ENCODE peak calls at places on chromosomes 1 and 21, in four cellular contexts. B is left lung, Z is adrenal gland, M is spleen. D is an unnamed sample. For H3K36me3, the result is how much of the 10 kb centered on the place peaks cover.

GRCh38 chr21:41196990-41197389 is 29.0 kb downstream of the BACE2 start:
- DNase-seq in Z (no peak), B (no peak), M (no peak), D (no peak)

GRCh38 chr1:111471012-111471411 is 2.8 kb upstream of the C1orf162 start:
- DNase-seq in M (peak), Z (no peak), B (peak), D (no peak)

GRCh38 chr1:168187180-168187579 is 8.4 kb downstream of the TIPRL start:
- DNase-seq in Z (no peak), B (no peak), M (no peak), D (no peak)

GRCh38 chr1:112992780-112993179 is 36.8 kb upstream of the SLC16A1 start:
- DNase-seq in Z (no peak), B (no peak), M (no peak), D (no peak)

GRCh38 chr1:154567386-154568164 is at the start of gene CHRNB2:
- DNase-seq in Z (peak), M (peak), B (peak), D (no peak)

GRCh38 chr1:1510912-1511532 is 940 bp upstream of the ATAD3A start:
- DNase-seq in B (no peak), M (no peak), Z (no peak), D (no peak)

GRCh38 chr21:41121785-41122415 is 46.1 kb upstream of the BACE2 start:
- DNase-seq in M (no peak), Z (peak), B (peak), D (peak)

GRCh38 chr1:31203215-31203614 is 36.5 kb downstream of the NKAIN1 start:
- DNase-seq in M (no peak), Z (peak), B (no peak), D (no peak)

GRCh38 chr1:54708385-54708784 is 7.3 kb upstream of the TTC4 start:
- DNase-seq in B (no peak), Z (no peak), M (no peak), D (no peak)

GRCh38 chr1:212971312-212971711 is 21.0 kb downstream of the VASH2 start:
- DNase-seq in Z (no peak), B (no peak), M (no peak), D (no peak)

GRCh38 chr1:51733793-51734522 is 117.1 kb downstream of the OSBPL9 start:
- DNase-seq in Z (no peak), B (no peak), M (no peak), D (no peak)

DNA sequence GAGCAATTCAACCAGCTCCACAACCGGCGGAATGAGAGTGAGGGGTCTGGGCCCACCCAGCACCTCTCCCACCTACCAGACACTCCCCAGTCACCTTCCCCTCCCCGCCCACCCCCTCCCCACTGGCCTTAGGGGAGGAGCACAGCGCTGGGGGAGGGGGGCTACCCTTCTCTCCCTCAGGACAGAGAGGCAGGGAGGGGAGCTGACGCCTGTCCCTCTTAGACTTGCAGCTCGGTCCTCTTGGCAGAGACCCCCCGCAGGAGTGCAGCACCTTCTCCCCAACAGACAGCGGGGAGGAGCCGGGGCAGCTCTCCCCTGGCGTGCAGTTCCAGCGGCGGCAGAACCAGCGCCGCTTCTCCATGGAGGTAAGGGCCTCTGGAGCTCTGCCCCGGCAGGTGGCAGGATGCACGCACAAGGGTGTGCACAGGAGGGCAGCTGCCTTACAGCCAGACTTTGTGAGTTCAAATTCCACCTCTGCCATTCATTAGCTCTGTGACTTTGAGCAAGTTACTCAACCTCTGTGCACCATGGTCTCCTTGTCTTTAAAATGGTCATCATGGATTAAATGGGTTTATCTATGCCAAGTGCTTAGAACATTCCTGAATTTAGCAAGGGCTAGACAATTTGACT is 18.9 kb downstream of the CDK18 start:
- DNase-seq in M (no peak), B (no peak), Z (no peak), D (no peak)
- H3K4me3 ChIP-seq in M (no peak), B (no peak), Z (no peak), D (no peak)

GRCh38 chr21:18249542-18250152 is 5.0 kb downstream of the CHODL start:
- DNase-seq in Z (no peak), M (no peak), B (no peak), D (no peak)
- TF ChIP-seq CTCF in Z (no peak), M (no peak), B (no peak), D (no peak)

GRCh38 chr21:32346951-32347350 is 45.9 kb downstream of the URB1 start:
- DNase-seq in B (no peak), M (no peak), Z (no peak), D (no peak)
- H3K36me3 ChIP-seq in B (half or more), M (half or more), Z (half or more), D (half or more)

GRCh38 chr1:77757616-77758015 is 2.0 kb downstream of the USP33 start:
- DNase-seq in B (no peak), Z (no peak), M (no peak), D (no peak)
- H3K4me3 ChIP-seq in B (no peak), Z (no peak), M (no peak), D (peak)

DNA sequence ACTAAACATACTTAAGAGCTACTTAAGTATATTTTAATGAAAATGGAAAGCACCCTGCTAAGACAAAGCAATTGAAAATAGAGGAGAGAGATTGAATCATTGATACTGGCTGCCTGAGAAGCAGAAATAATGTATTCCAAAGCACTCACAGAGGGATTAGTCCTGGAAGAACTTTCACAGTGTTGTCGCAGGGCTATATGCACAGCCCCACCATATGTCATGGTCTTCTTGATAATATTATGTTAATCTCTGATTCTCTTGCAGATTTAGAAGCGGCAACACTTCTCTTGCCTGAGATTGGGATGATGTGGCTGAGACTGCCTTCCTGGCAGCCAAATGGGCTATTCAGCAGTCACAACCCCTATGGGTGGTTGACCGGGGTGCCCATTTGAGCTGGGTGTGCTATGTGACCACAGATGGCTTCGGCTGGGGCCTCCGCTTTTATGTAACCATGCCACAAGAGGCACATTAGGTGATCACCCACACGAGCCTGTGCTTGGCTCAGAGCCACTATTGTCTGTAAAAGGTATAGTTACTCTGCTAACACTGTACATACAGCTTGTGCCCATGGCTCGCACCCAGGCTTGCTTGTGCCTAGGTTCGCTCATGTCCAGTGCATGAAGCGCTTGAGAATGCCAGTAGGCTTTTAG is 152.2 kb upstream of the SGIP1 start:
- DNase-seq in M (no peak), Z (no peak), B (no peak), D (no peak)
- TF ChIP-seq CTCF in M (no peak), Z (no peak), B (no peak), D (no peak)

DNA sequence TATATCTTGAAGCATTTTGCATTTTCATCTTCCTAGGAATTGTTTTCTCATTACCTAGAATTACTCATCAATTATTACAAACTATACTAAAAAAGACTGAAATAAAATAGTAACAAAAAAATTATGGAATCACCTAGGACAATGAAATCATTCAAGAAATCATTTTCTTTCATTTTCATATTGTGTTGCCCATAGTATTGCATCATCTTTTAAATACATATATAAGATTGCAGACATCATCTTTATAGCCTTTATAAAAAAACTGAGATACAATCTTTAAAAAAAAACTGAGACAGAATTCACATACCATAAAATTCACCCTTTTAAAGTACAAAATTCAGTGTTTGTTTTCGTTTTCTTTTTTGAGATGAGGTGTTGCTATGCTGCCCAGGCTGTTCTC is 29.6 kb downstream of the GDAP2 start:
- DNase-seq in B (no peak), M (no peak), Z (no peak), D (no peak)
- H3K36me3 ChIP-seq in B (half or more), M (half or more), Z (half or more), D (under half)

GRCh38 chr1:35539073-35539823 is 18.0 kb downstream of the KIAA0319L start:
- DNase-seq in Z (no peak), B (no peak), M (no peak), D (no peak)
- H3K4me3 ChIP-seq in Z (no peak), B (no peak), M (no peak), D (no peak)

GRCh38 chr1:64663654-64664053 is 81.2 kb upstream of the RAVER2 start:
- DNase-seq in B (no peak), Z (no peak), M (no peak), D (no peak)
- TF ChIP-seq CTCF in B (peak), Z (peak), M (no peak), D (peak)

DNA sequence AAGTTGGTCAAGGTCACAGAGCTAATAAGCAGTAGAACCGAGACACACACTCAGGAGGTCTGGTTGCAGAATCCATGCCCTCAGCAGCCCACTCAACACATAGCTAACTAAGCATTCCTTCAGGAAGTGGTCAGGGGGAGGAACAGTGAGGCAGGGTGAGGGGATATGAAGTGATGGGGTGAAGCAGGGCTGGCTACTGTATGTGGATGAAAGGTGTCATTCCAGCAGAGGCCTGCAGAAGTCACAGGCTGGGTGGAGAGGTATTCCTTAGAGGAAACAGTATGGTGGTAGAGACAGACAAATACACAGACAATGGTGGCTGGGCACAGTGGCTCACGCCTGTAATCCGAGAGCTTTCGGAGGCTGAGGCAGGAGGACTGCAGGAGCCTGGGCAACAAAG is 14.1 kb downstream of the TMCO4 start:
- DNase-seq in M (no peak), Z (no peak), B (no peak), D (no peak)
- H3K36me3 ChIP-seq in M (under half), Z (under half), B (under half), D (under half)

GRCh38 chr1:20071416-20071815 is 1.4 kb downstream of the PLA2G5 start:
- DNase-seq in Z (no peak), M (no peak), B (no peak), D (no peak)

GRCh38 chr1:20068722-20069121 is 1.3 kb upstream of the PLA2G5 start:
- DNase-seq in B (no peak), Z (no peak), M (no peak), D (no peak)

GRCh38 chr1:20072771-20073170 is 2.8 kb downstream of the PLA2G5 start:
- DNase-seq in M (no peak), Z (peak), B (no peak), D (no peak)

GRCh38 chr1:20070357-20070756 is 363 bp downstream of the PLA2G5 start:
- DNase-seq in B (no peak), Z (no peak), M (no peak), D (no peak)

GRCh38 chr1:20069932-20070331 is at the start of gene PLA2G5:
- DNase-seq in M (no peak), B (no peak), Z (peak), D (no peak)
- H3K4me3 ChIP-seq in M (no peak), B (no peak), Z (no peak), D (no peak)

D was measured in BJ.